ENCODE peak calls at places on chromosome 1, in four cellular contexts. L, M, S and K are unnamed samples.

GRCh38 chr1:110158261-110158660 is 8.0 kb downstream of the SLC6A17 start:
- DNase-seq in M (no peak), S (no peak), L (no peak), K (no peak)

GRCh38 chr1:165443539-165444289 is 1.2 kb downstream of the RXRG start:
- DNase-seq in L (no peak), S (no peak), M (no peak), K (peak)

GRCh38 chr1:222106369-222106768 is 364.5 kb upstream of the DUSP10 start:
- DNase-seq in L (peak), S (no peak), M (no peak), K (peak)

GRCh38 chr1:36479505-36480051 is 3.1 kb downstream of the CSF3R start:
- DNase-seq in S (no peak), M (no peak), L (no peak), K (no peak)

GRCh38 chr1:93575586-93576271 is 105.9 kb downstream of the BCAR3 start:
- DNase-seq in L (peak), S (no peak), M (no peak), K (peak)

GRCh38 chr1:19079541-19079940 is 123.1 kb upstream of the IFFO2 start:
- DNase-seq in S (no peak), M (no peak), L (no peak), K (no peak)

GRCh38 chr1:161172349-161172748 is 5.0 kb downstream of the B4GALT3 start:
- DNase-seq in M (no peak), S (no peak), L (no peak), K (no peak)

GRCh38 chr1:67659229-67659628 is 25.8 kb upstream of the GADD45A start:
- DNase-seq in L (no peak), M (no peak), S (no peak), K (no peak)

GRCh38 chr1:228802386-228803221 is 67.3 kb downstream of the RHOU start:
- DNase-seq in S (no peak), L (peak), M (no peak), K (no peak)

GRCh38 chr1:24236170-24237045 is 49.3 kb upstream of the IFNLR1 start:
- DNase-seq in M (no peak), L (no peak), S (no peak), K (peak)

GRCh38 chr1:172431721-172432192 is 11.3 kb downstream of the C1orf105 start:
- DNase-seq in L (peak), S (no peak), M (no peak), K (peak)

GRCh38 chr1:59645893-59646292 is 168.9 kb upstream of the HOOK1 start:
- DNase-seq in M (no peak), L (no peak), S (no peak), K (peak)

GRCh38 chr1:245589827-245590421 is 435.1 kb downstream of the KIF26B start:
- DNase-seq in S (no peak), M (no peak), L (no peak), K (no peak)

GRCh38 chr1:92951141-92951582 is 10.1 kb downstream of the DIPK1A start:
- DNase-seq in M (no peak), L (no peak), S (no peak), K (peak)

GRCh38 chr1:54324031-54324654 is 82.1 kb downstream of the SSBP3 start:
- DNase-seq in L (no peak), S (no peak), M (no peak), K (no peak)

GRCh38 chr1:53946252-53947171 is at the start of gene LRRC42:
- DNase-seq in S (peak), L (peak), M (no peak), K (no peak)

GRCh38 chr1:61742620-61743431 is 546 bp downstream of the PATJ start:
- DNase-seq in S (no peak), L (peak), M (no peak), K (peak)

GRCh38 chr1:6794164-6794563 is 8.9 kb downstream of the CAMTA1 start:
- DNase-seq in S (no peak), L (no peak), M (no peak), K (peak)

GRCh38 chr1:156961709-156962108 is 41.3 kb downstream of the LRRC71 start:
- DNase-seq in M (no peak), S (no peak), L (no peak), K (peak)

GRCh38 chr1:30101477-30102227 is 621.7 kb downstream of the MATN1 start:
- DNase-seq in L (no peak), M (no peak), S (no peak), K (peak)

GRCh38 chr1:108828074-108828961 is 28.6 kb downstream of the AKNAD1 start:
- DNase-seq in S (peak), M (peak), L (peak), K (peak)

GRCh38 chr1:173095632-173096031 is 44.9 kb upstream of the TNFSF18 start:
- DNase-seq in S (no peak), L (no peak), M (no peak), K (no peak)

GRCh38 chr1:190344454-190344853 is 133.2 kb downstream of the BRINP3 start:
- DNase-seq in M (no peak), L (no peak), S (no peak), K (no peak)

GRCh38 chr1:20712210-20712577 is 5.6 kb downstream of the KIF17 start:
- DNase-seq in L (no peak), M (no peak), S (no peak), K (no peak)

GRCh38 chr1:201882665-201883132 is 6.0 kb upstream of the SHISA4 start:
- DNase-seq in M (no peak), L (no peak), S (no peak), K (peak)

GRCh38 chr1:207822602-207823451 is 71.0 kb downstream of the CD46 start:
- DNase-seq in M (peak), S (peak), L (peak), K (peak)

GRCh38 chr1:198113302-198113701 is 43.5 kb upstream of the NEK7 start:
- DNase-seq in L (no peak), M (no peak), S (no peak), K (no peak)

GRCh38 chr1:150562384-150563339 is 13.5 kb downstream of the ADAMTSL4 start:
- DNase-seq in M (peak), L (no peak), S (no peak), K (no peak)

GRCh38 chr1:4119516-4120220 is 219.6 kb upstream of the C1orf174 start:
- DNase-seq in M (no peak), L (no peak), S (no peak), K (no peak)

GRCh38 chr1:169890761-169891538 is 2.7 kb downstream of the SCYL3 start:
- DNase-seq in L (no peak), S (no peak), M (no peak), K (peak)

GRCh38 chr1:110948038-110948810 is 15.5 kb downstream of the LRIF1 start:
- DNase-seq in M (no peak), S (no peak), L (no peak), K (peak)

GRCh38 chr1:192488058-192488457 is 87.5 kb upstream of the RGS1 start:
- DNase-seq in M (no peak), L (no peak), S (no peak), K (peak)

GRCh38 chr1:67405473-67406245 is 24.5 kb downstream of the SERBP1 start:
- DNase-seq in L (no peak), M (no peak), S (no peak), K (no peak)